ENCODE peak calls at places on chromosomes 4 and X, in nine cellular contexts. S, D, A, X, K, Y, I, E and P are unnamed samples.

GRCh38 chrX:155263854-155264628 is at the start of gene RAB39B:
- DNase-seq in S (peak; percentile 67), D (peak; percentile 64), A (no peak), X (peak; percentile 66), K (peak; percentile 12), Y (peak; percentile 34), I (peak; percentile 69), E (peak; percentile 69), P (peak; percentile 12)

GRCh38 chrX:30652527-30653414 is 452 bp upstream of the GK start:
- DNase-seq in S (peak; percentile 91), D (peak; percentile 90), A (peak; percentile 99), X (peak; percentile 92), K (peak; percentile 97), Y (peak; percentile 87), I (peak; percentile 97), E (peak; percentile 89), P (peak; percentile 40)

GRCh38 chr4:101400096-101400495 is 52.8 kb upstream of the PPP3CA start:
- DNase-seq in S (no peak), D (no peak), A (no peak), X (no peak), K (no peak), Y (no peak), I (no peak), E (no peak), P (no peak)

GRCh38 chr4:7967501-7968261 is 28.0 kb upstream of the AFAP1 start:
- DNase-seq in S (peak; percentile 26), D (no peak), A (no peak), X (no peak), K (no peak), Y (no peak), I (no peak), E (no peak), P (no peak)

GRCh38 chr4:127995776-127996175 is 30.6 kb downstream of the ABHD18 start:
- DNase-seq in S (no peak), D (no peak), A (no peak), X (no peak), K (no peak), Y (no peak), I (no peak), E (no peak), P (no peak)

GRCh38 chr4:152680988-152681731 is 1.4 kb upstream of the TMEM154 start:
- DNase-seq in S (no peak), D (no peak), A (no peak), X (no peak), K (no peak), Y (no peak), I (no peak), E (peak; percentile 79), P (no peak)

GRCh38 chr4:26220704-26221103 is 100.1 kb upstream of the RBPJ start:
- DNase-seq in S (no peak), D (no peak), A (no peak), X (no peak), K (no peak), Y (no peak), I (no peak), E (no peak), P (no peak)

GRCh38 chr4:173529505-173530325 is at the start of gene HAND2:
- DNase-seq in S (no peak), D (peak; percentile 30), A (peak; percentile 74), X (no peak), K (no peak), Y (peak; percentile 51), I (no peak), E (no peak), P (no peak)

GRCh38 chr4:128524311-128524710 is 236.7 kb upstream of the PGRMC2 start:
- DNase-seq in S (no peak), D (no peak), A (no peak), X (no peak), K (no peak), Y (no peak), I (peak; percentile 68), E (peak; percentile 69), P (no peak)

GRCh38 chr4:127364911-127365310 is 267.8 kb upstream of the INTU start:
- DNase-seq in S (no peak), D (no peak), A (no peak), X (no peak), K (no peak), Y (no peak), I (no peak), E (no peak), P (no peak)

GRCh38 chrX:80430826-80431501 is 10.7 kb downstream of the TENT5D start:
- DNase-seq in S (no peak), D (peak; percentile 5), A (no peak), X (peak; percentile 37), K (no peak), Y (no peak), I (no peak), E (no peak), P (no peak)

DNA sequence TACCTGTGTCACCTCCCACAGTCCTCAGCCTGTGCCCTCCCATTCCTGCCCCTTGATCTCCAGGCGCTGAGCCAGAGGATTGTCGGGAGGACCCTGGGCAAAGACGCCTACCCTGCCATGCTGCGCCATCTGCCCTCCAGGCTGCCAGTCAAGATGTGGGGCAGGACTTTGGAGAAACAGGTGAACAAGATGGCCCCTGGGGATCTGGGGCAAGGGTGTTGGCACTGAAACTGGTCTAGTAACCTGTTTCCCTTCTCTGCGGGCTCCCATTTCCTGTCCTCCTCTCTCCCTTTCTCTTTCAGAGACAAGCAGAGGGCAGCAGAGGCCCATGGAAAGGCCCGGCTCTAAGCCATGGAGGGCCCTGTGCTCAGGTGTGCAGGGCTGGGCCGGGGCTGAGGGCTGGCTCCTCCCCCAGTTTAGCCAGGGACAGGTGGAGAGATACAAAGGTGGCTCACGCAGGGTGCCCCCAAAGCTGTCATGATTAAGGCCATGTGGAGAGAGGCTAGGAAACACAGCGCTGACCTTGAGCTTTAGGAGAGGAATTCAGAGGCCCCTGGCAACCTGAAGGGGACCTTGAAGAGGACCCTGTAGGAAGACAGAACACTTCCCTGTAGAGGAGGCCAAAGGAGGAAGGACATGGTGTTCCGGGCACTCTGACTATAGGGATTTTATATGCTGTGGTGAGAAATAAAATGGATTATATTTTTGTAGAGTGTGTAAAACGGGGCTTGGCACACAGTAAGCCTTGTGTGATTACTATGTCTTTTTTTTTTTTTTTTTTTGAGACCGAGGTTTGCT is at the start of gene GLOD5:
- DNase-seq in S (no peak), D (no peak), A (peak; percentile 71), X (peak; percentile 44), K (peak; percentile 23), Y (peak; percentile 11), I (peak; percentile 81), E (no peak), P (no peak)
- TF ChIP-seq CTCF in S (no peak), D (peak; percentile 11), A (peak; percentile 42), X (peak; percentile 44), K (peak; percentile 54), Y (no peak), I (peak; percentile 12), E (peak; percentile 57), P (peak; percentile 25)

GRCh38 chr4:53614616-53615015 is 23.3 kb upstream of the LNX1 start:
- DNase-seq in S (no peak), D (no peak), A (no peak), X (no peak), K (no peak), Y (no peak), I (no peak), E (no peak), P (no peak)
- TF ChIP-seq CTCF in S (no peak), D (no peak), A (no peak), X (no peak), K (peak; percentile 31), Y (no peak), I (peak; percentile 11), E (no peak), P (no peak)

GRCh38 chr4:51843309-51844156 is 580 bp downstream of the DCUN1D4 start:
- DNase-seq in S (peak; percentile 75), D (peak; percentile 82), A (no peak), X (peak; percentile 43), K (no peak), Y (peak; percentile 56), I (peak; percentile 88), E (peak; percentile 75), P (no peak)

GRCh38 chr4:51842167-51842553 is 793 bp upstream of the DCUN1D4 start:
- DNase-seq in S (peak; percentile 18), D (peak; percentile 33), A (no peak), X (no peak), K (no peak), Y (no peak), I (no peak), E (no peak), P (no peak)

GRCh38 chr4:51844157-51845054 is 1.5 kb downstream of the DCUN1D4 start:
- DNase-seq in S (peak; percentile 82), D (peak; percentile 87), A (peak; percentile 91), X (peak; percentile 84), K (peak; percentile 75), Y (peak; percentile 88), I (peak; percentile 96), E (peak; percentile 96), P (peak; percentile 29)

GRCh38 chr4:51840791-51841190 is 2.2 kb upstream of the DCUN1D4 start:
- DNase-seq in S (no peak), D (no peak), A (no peak), X (no peak), K (no peak), Y (no peak), I (no peak), E (no peak), P (no peak)

GRCh38 chr4:51842554-51843308 is at the start of gene DCUN1D4:
- DNase-seq in S (peak; percentile 100), D (peak; percentile 99), A (peak; percentile 100), X (peak; percentile 100), K (peak; percentile 100), Y (peak; percentile 100), I (peak; percentile 100), E (peak; percentile 100), P (peak; percentile 97)
- TF ChIP-seq CTCF in S (no peak), D (peak; percentile 28), A (peak; percentile 44), X (peak; percentile 14), K (peak; percentile 44), Y (no peak), I (peak; percentile 50), E (peak; percentile 16), P (no peak)

GRCh38 chrX:49282647-49283011 is 13.0 kb downstream of the PPP1R3F start:
- DNase-seq in S (no peak), D (no peak), A (no peak), X (no peak), K (no peak), Y (no peak), I (no peak), E (no peak), P (no peak)
- TF ChIP-seq CTCF in S (no peak), D (no peak), A (peak; percentile 30), X (no peak), K (no peak), Y (no peak), I (no peak), E (no peak), P (peak; percentile 39)

GRCh38 chrX:78119521-78120227 is 15.6 kb downstream of the PGK1 start:
- DNase-seq in S (no peak), D (no peak), A (no peak), X (no peak), K (no peak), Y (no peak), I (no peak), E (no peak), P (no peak)
- TF ChIP-seq CTCF in S (no peak), D (peak; percentile 10), A (peak; percentile 47), X (peak; percentile 31), K (peak; percentile 48), Y (no peak), I (peak; percentile 11), E (peak; percentile 32), P (peak; percentile 15)

GRCh38 chr4:99159699-99160098 is 15.6 kb upstream of the ADH4 start:
- DNase-seq in S (no peak), D (no peak), A (no peak), X (no peak), K (no peak), Y (no peak), I (no peak), E (no peak), P (no peak)
- TF ChIP-seq CTCF in S (no peak), D (no peak), A (no peak), X (no peak), K (no peak), Y (no peak), I (no peak), E (peak; percentile 42), P (peak; percentile 48)